ENCODE peak calls at places on chromosomes 4 and X, in eight cellular contexts. Q is CD8-positive, alpha-beta T cell; O is CD4-positive, alpha-beta T cell; Y is esophagus squamous epithelium; R is fibroblast of the aortic adventitia; P is fibroblast of mammary gland; G is brain microvascular endothelial cell; B is GM13977. S is an unnamed sample.

GRCh38 chr4:175946472-175947116 is 119.0 kb upstream of the WDR17 start:
- DNase-seq in P (peak; percentile 7), R (peak; percentile 44), Y (no peak), O (no peak), G (no peak), Q (no peak), B (no peak), S (no peak)

GRCh38 chr4:23888421-23889319 is 1.2 kb downstream of the PPARGC1A start:
- DNase-seq in B (no peak), P (peak; percentile 59), Y (no peak), G (peak; percentile 17), O (no peak), R (peak; percentile 37), Q (no peak), S (no peak)

GRCh38 chr4:75470738-75471137 is 43.5 kb downstream of the RCHY1 start:
- DNase-seq in P (no peak), Y (no peak), G (no peak), B (no peak), O (no peak), R (no peak), Q (no peak), S (no peak)

GRCh38 chr4:104979083-104979760 is 167.5 kb upstream of the TET2 start:
- DNase-seq in O (no peak), P (no peak), B (no peak), Q (no peak), R (no peak), Y (no peak), G (no peak), S (no peak)

GRCh38 chrX:2594491-2594890 is 93.7 kb upstream of the DHRSX start:
- DNase-seq in P (no peak), Q (no peak), R (no peak), Y (no peak), B (no peak), G (no peak), O (no peak), S (no peak)

GRCh38 chr4:39037491-39037825 is 5.2 kb upstream of the TMEM156 start:
- DNase-seq in Q (no peak), B (no peak), R (no peak), G (peak; percentile 63), O (no peak), Y (no peak), P (no peak), S (no peak)

GRCh38 chr4:24657768-24658617 is 73.6 kb upstream of the DHX15 start:
- DNase-seq in G (peak; percentile 64), B (peak; percentile 42), O (no peak), R (peak; percentile 84), P (peak; percentile 60), Y (peak; percentile 4), Q (no peak), S (no peak)

GRCh38 chrX:10415704-10416001 is 204.7 kb downstream of the MID1 start:
- DNase-seq in Y (no peak), R (peak; percentile 45), B (no peak), P (peak; percentile 48), Q (no peak), G (peak; percentile 35), O (no peak), S (no peak)

GRCh38 chrX:129493643-129494042 is 29.6 kb downstream of the SMARCA1 start:
- DNase-seq in Y (no peak), O (no peak), Q (no peak), B (no peak), G (no peak), R (peak; percentile 35), P (peak; percentile 77), S (no peak)

GRCh38 chr4:76214269-76214628 is 625 bp upstream of the SCARB2 start:
- DNase-seq in P (no peak), Y (no peak), G (no peak), O (no peak), Q (no peak), R (no peak), B (no peak), S (no peak)

GRCh38 chr4:61918507-61919462 is 718.7 kb downstream of the ADGRL3 start:
- DNase-seq in G (no peak), Y (no peak), R (no peak), Q (no peak), O (no peak), B (no peak), P (no peak), S (no peak)
- TF ChIP-seq CTCF in G (no peak), Y (no peak), R (no peak), Q (no peak), O (no peak), B (no peak), P (no peak), S (no peak)

GRCh38 chr4:95546866-95547707 is 1.7 kb downstream of the UNC5C start:
- DNase-seq in Y (no peak), O (no peak), R (no peak), Q (no peak), G (no peak), P (no peak), B (no peak), S (no peak)
- TF ChIP-seq CTCF in Y (no peak), O (no peak), R (no peak), Q (no peak), G (no peak), P (no peak), B (no peak), S (no peak)

GRCh38 chrX:118677318-118677717 is 50.1 kb upstream of the IL13RA1 start:
- DNase-seq in P (no peak), B (no peak), Q (no peak), R (no peak), Y (no peak), G (no peak), O (no peak), S (no peak)

GRCh38 chrX:118675336-118675965 is 52.0 kb upstream of the IL13RA1 start:
- DNase-seq in R (no peak), O (no peak), Q (no peak), Y (no peak), B (no peak), P (no peak), G (no peak), S (no peak)

GRCh38 chrX:118682258-118683014 is 45.0 kb upstream of the IL13RA1 start:
- DNase-seq in G (no peak), R (peak; percentile 20), Y (no peak), O (no peak), B (no peak), Q (no peak), P (no peak), S (no peak)

GRCh38 chrX:118675966-118676349 is 51.4 kb upstream of the IL13RA1 start:
- DNase-seq in R (no peak), G (no peak), B (no peak), Q (no peak), Y (no peak), P (no peak), O (no peak), S (no peak)

DNA sequence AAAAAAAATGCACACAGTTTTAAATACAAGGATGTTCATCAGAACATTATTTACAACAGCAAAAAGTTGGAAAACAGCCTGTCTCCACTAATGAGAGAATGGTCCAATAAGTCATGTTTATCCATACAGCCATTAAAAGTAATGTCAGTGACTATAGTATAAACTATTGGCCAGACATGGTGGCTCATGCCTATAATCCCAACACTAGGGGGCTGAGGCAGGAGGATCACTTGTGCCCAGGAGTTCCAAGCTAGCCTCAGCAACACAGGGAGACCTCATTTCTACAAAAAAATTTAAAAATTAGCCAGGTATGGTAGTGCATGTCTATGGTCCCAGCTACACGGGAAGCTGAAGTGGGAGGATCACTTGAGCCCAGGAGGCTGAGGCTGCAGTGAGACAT is 48.1 kb upstream of the IL13RA1 start:
- DNase-seq in Y (no peak), Q (no peak), G (no peak), R (no peak), B (no peak), P (no peak), O (no peak), S (no peak)
- TF ChIP-seq CTCF in Y (no peak), Q (no peak), G (peak; percentile 23), R (no peak), B (no peak), P (no peak), O (no peak), S (no peak)

DNA sequence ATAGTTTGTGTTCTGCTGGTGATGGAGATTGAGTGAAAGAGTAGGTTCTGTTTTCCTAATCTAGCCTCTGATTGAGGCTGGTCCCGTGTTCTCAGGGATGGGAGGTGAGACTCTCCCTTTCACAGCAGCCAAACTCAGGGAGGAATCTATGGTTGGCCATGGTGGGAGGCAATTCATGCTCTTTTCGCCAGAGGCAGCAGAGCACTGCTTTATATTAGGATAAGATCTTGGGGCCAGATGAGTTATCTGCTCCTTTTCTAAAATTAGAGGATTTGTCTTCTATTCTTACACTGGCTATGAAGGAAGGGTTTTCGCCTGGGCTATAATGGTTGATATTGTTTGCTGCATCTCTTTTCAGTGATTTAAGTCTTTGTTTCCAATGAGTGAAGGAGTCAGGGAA is 63.9 kb upstream of the NLGN4X start:
- DNase-seq in Q (no peak), O (no peak), P (no peak), Y (no peak), B (no peak), G (no peak), R (no peak), S (no peak)
- TF ChIP-seq CTCF in Q (no peak), O (no peak), P (no peak), Y (no peak), B (no peak), G (no peak), R (no peak), S (peak; percentile 29)

DNA sequence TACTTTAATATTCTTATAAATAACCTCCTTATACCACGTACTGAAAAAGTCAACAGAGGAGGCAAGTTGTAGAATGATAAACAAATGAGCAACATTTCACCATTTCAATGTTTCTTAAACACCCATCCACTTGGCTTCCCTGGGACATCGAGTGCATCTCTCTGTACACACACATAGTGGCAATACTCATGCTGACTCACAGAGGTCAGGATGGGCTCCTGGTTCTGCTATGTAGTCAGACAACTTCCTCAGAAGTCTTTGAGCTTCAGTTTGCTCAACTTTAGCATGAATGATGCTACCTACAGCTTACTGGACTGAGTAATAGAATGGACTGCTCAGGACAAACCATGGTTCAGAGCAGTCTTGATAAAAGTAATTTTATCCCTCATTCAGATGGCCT is 56.9 kb downstream of the MAD2L1 start:
- DNase-seq in P (peak; percentile 87), Y (no peak), B (no peak), G (peak; percentile 88), R (peak; percentile 37), O (no peak), Q (no peak), S (no peak)
- TF ChIP-seq CTCF in P (no peak), Y (no peak), B (no peak), G (no peak), R (no peak), O (no peak), Q (no peak), S (no peak)

GRCh38 chrX:38375888-38376287 is 23.5 kb downstream of the OTC start:
- DNase-seq in O (no peak), Q (no peak), Y (no peak), B (peak; percentile 22), G (peak; percentile 5), R (peak; percentile 6), P (peak; percentile 27), S (no peak)
- TF ChIP-seq CTCF in O (no peak), Q (no peak), Y (no peak), B (peak; percentile 47), G (peak; percentile 62), R (peak; percentile 52), P (peak; percentile 63), S (peak; percentile 28)

DNA sequence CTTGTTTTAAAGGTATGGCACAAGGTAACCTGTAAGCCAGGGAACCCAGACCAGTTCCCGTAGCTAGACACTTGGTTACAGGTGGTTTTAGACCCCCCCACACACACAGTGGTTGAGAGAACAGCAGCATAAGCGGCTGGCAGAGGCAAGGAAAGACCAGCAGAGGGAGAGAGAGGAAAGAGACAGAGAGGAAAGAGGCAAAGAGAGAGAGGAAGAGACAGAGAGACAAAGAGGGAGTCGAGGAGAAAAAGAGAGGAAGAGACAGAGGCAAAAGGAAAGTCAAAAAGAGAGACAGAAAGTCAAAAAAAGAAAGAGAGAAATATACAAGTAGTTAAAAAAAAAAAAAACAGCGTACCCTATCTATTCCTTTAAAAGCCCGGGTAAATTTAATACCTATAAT is 19.5 kb upstream of the PCSK1N start:
- DNase-seq in G (no peak), B (no peak), P (no peak), Q (no peak), Y (no peak), O (no peak), R (peak; percentile 5), S (no peak)
- TF ChIP-seq CTCF in G (peak; percentile 56), B (no peak), P (peak; percentile 16), Q (no peak), Y (no peak), O (no peak), R (peak; percentile 39), S (peak; percentile 7)